ENCODE peak calls at places on chromosomes 5 and 9, in nine cellular contexts. One of them, this sample, is unnamed.

GRCh38 chr5:32444191-32444945 is at the start of gene ZFR:
- DNase-seq in A172: peak; percentile 74
- DNase-seq in AG09309: peak; percentile 48
- DNase-seq in endothelial cell: peak; percentile 90
- DNase-seq in fibroblast of lung: peak; percentile 86
- DNase-seq in Peyer's patch: peak; percentile 96
- DNase-seq in activated T-helper 1 cell treated with anti-CD3 and anti-CD28 coated beads, Interleukin-2, amount 50 U/mL, for 16 hours: peak; percentile 79
- DNase-seq in C1 segment of cervical spinal cord: peak; percentile 82
- DNase-seq in heart left ventricle: peak; percentile 92
- DNase-seq in this sample: peak; percentile 6

GRCh38 chr9:112094948-112095779 is 79.9 kb downstream of the SUSD1 start:
- DNase-seq in A172: no peak
- DNase-seq in AG09309: no peak
- DNase-seq in endothelial cell: no peak
- DNase-seq in fibroblast of lung: no peak
- DNase-seq in Peyer's patch: no peak
- DNase-seq in activated T-helper 1 cell treated with anti-CD3 and anti-CD28 coated beads, Interleukin-2, amount 50 U/mL, for 16 hours: no peak
- DNase-seq in C1 segment of cervical spinal cord: no peak
- DNase-seq in heart left ventricle: no peak
- DNase-seq in this sample: no peak

GRCh38 chr9:116632990-116633441 is 54.1 kb upstream of the TRIM32 start:
- DNase-seq in A172: peak; percentile 80
- DNase-seq in AG09309: no peak
- DNase-seq in endothelial cell: no peak
- DNase-seq in fibroblast of lung: peak; percentile 19
- DNase-seq in Peyer's patch: no peak
- DNase-seq in activated T-helper 1 cell treated with anti-CD3 and anti-CD28 coated beads, Interleukin-2, amount 50 U/mL, for 16 hours: no peak
- DNase-seq in C1 segment of cervical spinal cord: no peak
- DNase-seq in heart left ventricle: no peak
- DNase-seq in this sample: no peak

GRCh38 chr5:65742565-65743231 is 20.7 kb downstream of the NLN start:
- DNase-seq in A172: peak; percentile 71
- DNase-seq in AG09309: peak; percentile 58
- DNase-seq in endothelial cell: peak; percentile 18
- DNase-seq in fibroblast of lung: peak; percentile 88
- DNase-seq in Peyer's patch: no peak
- DNase-seq in activated T-helper 1 cell treated with anti-CD3 and anti-CD28 coated beads, Interleukin-2, amount 50 U/mL, for 16 hours: no peak
- DNase-seq in C1 segment of cervical spinal cord: no peak
- DNase-seq in heart left ventricle: no peak
- DNase-seq in this sample: peak; percentile 27

GRCh38 chr9:221989-222776 is 7.5 kb downstream of the DOCK8 start:
- DNase-seq in A172: no peak
- DNase-seq in AG09309: no peak
- DNase-seq in endothelial cell: no peak
- DNase-seq in fibroblast of lung: no peak
- DNase-seq in Peyer's patch: no peak
- DNase-seq in activated T-helper 1 cell treated with anti-CD3 and anti-CD28 coated beads, Interleukin-2, amount 50 U/mL, for 16 hours: no peak
- DNase-seq in C1 segment of cervical spinal cord: no peak
- DNase-seq in heart left ventricle: no peak
- DNase-seq in this sample: no peak

GRCh38 chr5:80569961-80570786 is at the start of gene ANKRD34B:
- DNase-seq in A172: no peak
- DNase-seq in AG09309: no peak
- DNase-seq in endothelial cell: peak; percentile 43
- DNase-seq in fibroblast of lung: no peak
- DNase-seq in Peyer's patch: no peak
- DNase-seq in activated T-helper 1 cell treated with anti-CD3 and anti-CD28 coated beads, Interleukin-2, amount 50 U/mL, for 16 hours: no peak
- DNase-seq in C1 segment of cervical spinal cord: no peak
- DNase-seq in heart left ventricle: no peak
- DNase-seq in this sample: no peak

GRCh38 chr5:66554211-66554610 is 42.0 kb upstream of the MAST4 start:
- DNase-seq in A172: peak; percentile 51
- DNase-seq in AG09309: no peak
- DNase-seq in endothelial cell: no peak
- DNase-seq in fibroblast of lung: no peak
- DNase-seq in Peyer's patch: peak; percentile 75
- DNase-seq in activated T-helper 1 cell treated with anti-CD3 and anti-CD28 coated beads, Interleukin-2, amount 50 U/mL, for 16 hours: no peak
- DNase-seq in C1 segment of cervical spinal cord: no peak
- DNase-seq in heart left ventricle: no peak
- DNase-seq in this sample: peak; percentile 97

GRCh38 chr9:123111977-123112869 is 78.8 kb downstream of the GPR21 start:
- DNase-seq in A172: no peak
- DNase-seq in AG09309: no peak
- DNase-seq in endothelial cell: no peak
- DNase-seq in fibroblast of lung: no peak
- DNase-seq in Peyer's patch: no peak
- DNase-seq in activated T-helper 1 cell treated with anti-CD3 and anti-CD28 coated beads, Interleukin-2, amount 50 U/mL, for 16 hours: no peak
- DNase-seq in C1 segment of cervical spinal cord: no peak
- DNase-seq in heart left ventricle: no peak
- DNase-seq in this sample: no peak

This sample was measured in epithelial cell of prostate.